ENCODE peak calls at places on chromosomes 3 and 15, in six cellular contexts. A is K562, X is GM12878, W is HCT116, Z is NT2/D1, K is H1. N is an unnamed sample. For H3K4me1, the result is how much of the 10 kb centered on the place peaks cover.

GRCh38 chr3:52811452-52812011 is 16.9 kb downstream of the ITIH3 start:
- DNase-seq in A (no peak), K (no peak), Z (no peak), X (no peak), W (no peak), N (peak)

GRCh38 chr3:188507244-188507720 is 353.3 kb downstream of the LPP start:
- DNase-seq in X (no peak), Z (peak), K (no peak), A (no peak), W (no peak), N (peak)

GRCh38 chr15:77614251-77614806 is 18.4 kb downstream of the LINGO1 start:
- DNase-seq in X (no peak), A (no peak), K (no peak), W (no peak), Z (no peak), N (no peak)

GRCh38 chr15:40314723-40315276 is 7.1 kb upstream of the PLCB2 start:
- DNase-seq in X (no peak), A (no peak), W (no peak), Z (no peak), K (no peak), N (no peak)

GRCh38 chr3:141455603-141456327 is 31.1 kb upstream of the RASA2 start:
- DNase-seq in W (no peak), X (no peak), A (no peak), K (no peak), Z (no peak), N (no peak)

GRCh38 chr3:60756636-60757035 is 494.6 kb downstream of the FHIT start:
- DNase-seq in A (no peak), Z (no peak), W (no peak), X (no peak), K (no peak), N (no peak)

GRCh38 chr15:26051771-26052685 is 188.9 kb upstream of the ATP10A start:
- DNase-seq in X (no peak), K (no peak), Z (no peak), A (no peak), W (no peak), N (no peak)

GRCh38 chr3:147218976-147219375 is 187.4 kb downstream of the ZIC4 start:
- DNase-seq in K (no peak), Z (no peak), X (no peak), W (no peak), A (peak), N (no peak)

GRCh38 chr3:110894574-110894973 is 177.0 kb upstream of the NECTIN3 start:
- DNase-seq in W (no peak), K (no peak), Z (no peak), A (no peak), X (no peak), N (no peak)

GRCh38 chr3:16770021-16770420 is 114.7 kb upstream of the PLCL2 start:
- DNase-seq in K (no peak), X (no peak), Z (no peak), A (no peak), W (no peak), N (no peak)

GRCh38 chr15:39125904-39126303 is 455.0 kb upstream of the THBS1 start:
- DNase-seq in K (no peak), W (peak), X (no peak), Z (peak), A (peak), N (peak)

GRCh38 chr3:49199244-49199899 is 28.0 kb downstream of the KLHDC8B start:
- DNase-seq in A (no peak), K (no peak), W (no peak), X (no peak), Z (peak), N (no peak)

GRCh38 chr15:100170673-100171210 is 171.0 kb downstream of the ADAMTS17 start:
- DNase-seq in A (no peak), K (no peak), X (no peak), W (no peak), Z (no peak), N (no peak)

GRCh38 chr15:100167884-100168375 is 173.8 kb downstream of the ADAMTS17 start:
- DNase-seq in W (no peak), K (no peak), A (no peak), X (no peak), Z (no peak), N (no peak)

GRCh38 chr15:100170280-100170654 is 171.5 kb downstream of the ADAMTS17 start:
- DNase-seq in Z (no peak), X (peak), A (no peak), W (no peak), K (no peak), N (no peak)

GRCh38 chr15:100169615-100170279 is 172.0 kb downstream of the ADAMTS17 start:
- DNase-seq in Z (no peak), K (no peak), W (no peak), A (no peak), X (no peak), N (no peak)

GRCh38 chr15:100168787-100169186 is 173.0 kb downstream of the ADAMTS17 start:
- DNase-seq in Z (no peak), X (no peak), K (no peak), A (no peak), W (no peak), N (no peak)
- TF ChIP-seq ZNF274 in Z (no peak), X (no peak), K (no peak), A (no peak), W (no peak), N (no peak)

GRCh38 chr3:10693457-10693856 is 122.6 kb upstream of the SLC6A11 start:
- DNase-seq in K (no peak), X (no peak), A (no peak), W (no peak), Z (no peak), N (no peak)
- H3K4me1 ChIP-seq in K (under half), X (under half), A (under half), W (under half), Z (under half), N (under half)

GRCh38 chr3:148974726-148975125 is 16.6 kb upstream of the GYG1 start:
- DNase-seq in A (no peak), Z (no peak), W (no peak), X (no peak), K (no peak), N (no peak)
- TF ChIP-seq ZNF274 in A (no peak), Z (no peak), W (no peak), X (no peak), K (no peak), N (no peak)

DNA sequence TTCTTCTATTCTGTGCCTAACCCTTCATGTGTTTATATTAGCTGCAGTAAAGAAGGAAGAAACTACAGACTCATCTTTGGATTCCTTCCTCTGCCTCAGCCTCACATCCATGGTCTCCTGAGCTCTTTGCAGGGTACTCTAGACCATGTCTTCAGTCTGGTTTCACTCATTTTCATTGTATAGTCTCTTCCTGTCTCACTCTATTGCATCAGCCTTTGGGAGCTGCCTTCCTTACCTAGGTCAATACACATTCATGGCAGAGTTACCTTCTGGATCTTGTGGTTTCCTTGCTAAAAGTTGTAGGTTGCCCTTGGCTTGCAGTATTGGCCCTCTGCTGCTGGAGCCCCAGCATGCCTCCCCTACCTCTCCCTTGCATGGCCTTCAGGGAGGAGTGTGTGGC is 31.5 kb upstream of the SCAANT1 start:
- DNase-seq in A (no peak), Z (no peak), W (no peak), X (no peak), K (no peak), N (no peak)
- H3K4me1 ChIP-seq in A (under half), Z (under half), W (under half), X (under half), K (under half), N (half or more)

GRCh38 chr3:190319660-190320059 is 2.6 kb downstream of the CLDN1 start:
- DNase-seq in K (no peak), A (no peak), Z (no peak), W (no peak), X (no peak), N (no peak)

GRCh38 chr3:190321789-190322603 is at the start of gene CLDN1:
- DNase-seq in Z (peak), W (peak), X (no peak), A (peak), K (peak), N (peak)

GRCh38 chr3:190320594-190321362 is 1.5 kb downstream of the CLDN1 start:
- DNase-seq in X (no peak), K (no peak), A (no peak), W (no peak), Z (no peak), N (no peak)

GRCh38 chr3:190323241-190323617 is 983 bp upstream of the CLDN1 start:
- DNase-seq in K (no peak), X (no peak), Z (no peak), A (no peak), W (no peak), N (no peak)

GRCh38 chr3:190322604-190323240 is 476 bp upstream of the CLDN1 start:
- DNase-seq in K (no peak), A (no peak), Z (no peak), W (no peak), X (no peak), N (no peak)
- TF ChIP-seq ZNF274 in K (no peak), A (no peak), Z (no peak), W (no peak), X (no peak), N (no peak)

N was measured in HepG2.